ENCODE peak calls at places on chromosomes 11 and 22, in nine cellular contexts. Q is fibroblast of the aortic adventitia, J is astrocyte of the cerebellum, U is Peyer's patch, H is stomach, L is dorsolateral prefrontal cortex, F is NB4, K is fibroblast of pulmonary artery, C is BE2C. Y is an unnamed sample.

GRCh38 chr11:72349053-72349452 is 85.3 kb downstream of the CLPB start:
- DNase-seq in K (no peak), L (no peak), F (no peak), J (no peak), U (no peak), C (no peak), H (no peak), Q (no peak), Y (no peak)

GRCh38 chr11:118929496-118930151 is 3.9 kb upstream of the BCL9L start:
- DNase-seq in K (peak), Q (peak), F (peak), J (peak), U (peak), C (peak), H (peak), L (peak), Y (no peak)

GRCh38 chr11:4740735-4741134 is 29.0 kb downstream of the OR51F1 start:
- DNase-seq in Q (no peak), H (no peak), L (no peak), F (no peak), J (no peak), U (no peak), K (no peak), C (no peak), Y (no peak)

GRCh38 chr11:31810779-31811647 is at the start of gene PAX6:
- DNase-seq in U (no peak), K (peak), J (peak), L (no peak), H (no peak), Q (peak), F (peak), C (peak), Y (peak)

GRCh38 chr11:116665523-116665922 is 107.3 kb downstream of the BUD13 start:
- DNase-seq in H (no peak), L (no peak), F (no peak), K (no peak), U (no peak), Q (no peak), C (no peak), J (no peak), Y (no peak)

GRCh38 chr22:31440681-31441080 is 41.3 kb downstream of the DRG1 start:
- DNase-seq in J (no peak), K (no peak), L (no peak), U (no peak), Q (no peak), F (no peak), H (no peak), C (no peak), Y (no peak)

GRCh38 chr11:62129610-62130497 is 6.0 kb downstream of the INCENP start:
- DNase-seq in Q (no peak), F (no peak), H (peak), J (no peak), K (no peak), C (no peak), L (peak), U (peak), Y (no peak)

GRCh38 chr11:65588199-65589054 is 7.2 kb downstream of the KCNK7 start:
- DNase-seq in H (peak), F (peak), J (no peak), U (peak), L (no peak), Q (peak), K (peak), C (peak), Y (no peak)

GRCh38 chr11:69567951-69568808 is 72.8 kb upstream of the CCND1 start:
- DNase-seq in U (no peak), H (no peak), J (no peak), K (peak), Q (no peak), C (no peak), F (no peak), L (no peak), Y (no peak)

GRCh38 chr11:126104420-126104819 is 41.8 kb upstream of the CDON start:
- DNase-seq in L (no peak), F (no peak), J (no peak), Q (no peak), H (no peak), C (peak), U (no peak), K (no peak), Y (no peak)

GRCh38 chr11:118051611-118052461 is 25.0 kb upstream of the TMPRSS4 start:
- DNase-seq in K (no peak), J (no peak), U (peak), F (peak), Q (no peak), L (no peak), H (peak), C (no peak), Y (no peak)

GRCh38 chr11:11486002-11486401 is 133.0 kb upstream of the CSNK2A3 start:
- DNase-seq in C (no peak), K (no peak), J (no peak), L (no peak), H (peak), U (no peak), Q (no peak), F (no peak), Y (no peak)
- H3K4me3 ChIP-seq in C (no peak), K (no peak), J (no peak), L (no peak), H (no peak), U (no peak), Q (no peak), F (no peak), Y (no peak)

GRCh38 chr11:13233173-13233572 is 44.4 kb upstream of the BMAL1 start:
- DNase-seq in F (no peak), Q (no peak), H (no peak), U (no peak), K (no peak), C (no peak), L (no peak), J (no peak), Y (no peak)
- H3K4me3 ChIP-seq in F (no peak), Q (no peak), H (no peak), U (no peak), K (no peak), C (no peak), L (no peak), J (no peak), Y (no peak)

GRCh38 chr11:120212926-120213325 is 2.1 kb downstream of the OAF start:
- DNase-seq in K (no peak), U (peak), Q (no peak), H (no peak), F (no peak), L (no peak), J (no peak), C (no peak), Y (no peak)
- H3K4me3 ChIP-seq in K (peak), U (peak), Q (peak), H (peak), F (peak), L (peak), J (peak), C (peak), Y (peak)

GRCh38 chr11:27726981-27727380 is 26.7 kb upstream of the BDNF start:
- DNase-seq in C (no peak), J (no peak), U (no peak), H (no peak), K (no peak), Q (no peak), L (no peak), F (no peak), Y (no peak)
- H3K4me3 ChIP-seq in C (no peak), J (no peak), U (no peak), H (no peak), K (no peak), Q (no peak), L (no peak), F (no peak), Y (no peak)

DNA sequence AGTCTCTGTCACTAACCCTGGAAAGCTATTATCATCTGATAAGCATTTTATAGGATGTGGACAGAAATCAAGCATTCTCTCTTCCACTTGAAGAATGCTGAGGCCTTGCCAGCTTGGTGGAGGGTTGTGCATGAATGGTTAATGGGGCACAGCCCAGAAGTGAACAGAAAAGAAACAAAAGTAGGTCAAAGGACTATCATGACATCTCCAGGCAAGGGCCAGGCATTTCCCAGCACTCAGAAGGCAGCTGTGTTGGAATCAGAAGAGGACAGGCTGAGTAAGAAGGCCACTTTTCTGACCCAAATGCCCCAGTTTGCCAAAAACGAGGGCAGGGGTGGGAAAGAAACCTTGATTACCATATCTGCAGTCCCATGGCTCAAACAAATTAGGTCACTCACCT is 12.4 kb downstream of the TENM4 start:
- DNase-seq in K (no peak), C (no peak), F (no peak), Q (peak), U (no peak), H (no peak), L (no peak), J (no peak), Y (no peak)
- H3K4me3 ChIP-seq in K (no peak), C (no peak), F (no peak), Q (no peak), U (no peak), H (no peak), L (no peak), J (no peak), Y (no peak)